ENCODE peak calls at places on chromosome 7, in five cellular contexts. J is H9, K is IMR-90, C is trophoblast cell, X is mesenchymal stem cell. S is an unnamed sample.

GRCh38 chr7:155565596-155565995 is 19.2 kb upstream of the CNPY1 start:
- DNase-seq in J (no peak), K (no peak), C (no peak), X (no peak), S (no peak)

GRCh38 chr7:511476-512145 is 8.0 kb downstream of the PDGFA start:
- DNase-seq in J (no peak), K (no peak), C (no peak), X (no peak), S (no peak)

GRCh38 chr7:395643-396042 is 105.7 kb downstream of the FOXL3 start:
- DNase-seq in J (no peak), K (no peak), C (no peak), X (no peak), S (no peak)

GRCh38 chr7:84194484-84195260 is at the start of gene SEMA3A:
- DNase-seq in J (peak; percentile 50), K (peak; percentile 94), C (peak; percentile 50), X (peak; percentile 95), S (peak; percentile 80)

GRCh38 chr7:26567263-26567662 is 275.6 kb downstream of the SNX10 start:
- DNase-seq in J (no peak), K (no peak), C (no peak), X (no peak), S (no peak)

GRCh38 chr7:12655161-12655560 is 32.3 kb upstream of the ARL4A start:
- DNase-seq in J (no peak), K (peak; percentile 33), C (no peak), X (no peak), S (no peak)

GRCh38 chr7:114293289-114294012 is 121.2 kb upstream of the FOXP2 start:
- DNase-seq in J (no peak), K (no peak), C (no peak), X (no peak), S (no peak)

GRCh38 chr7:117937726-117938483 is 64.7 kb upstream of the CTTNBP2 start:
- DNase-seq in J (no peak), K (no peak), C (no peak), X (no peak), S (no peak)

GRCh38 chr7:111827863-111828504 is 265.7 kb upstream of the IMMP2L start:
- DNase-seq in J (no peak), K (peak; percentile 68), C (no peak), X (peak; percentile 26), S (no peak)

GRCh38 chr7:98687331-98687863 is 70.3 kb downstream of the NPTX2 start:
- DNase-seq in J (no peak), K (no peak), C (no peak), X (no peak), S (no peak)

GRCh38 chr7:16739863-16740622 is 13.5 kb upstream of the TSPAN13 start:
- DNase-seq in J (no peak), K (peak; percentile 98), C (peak; percentile 16), X (peak; percentile 98), S (no peak)

GRCh38 chr7:99000196-99000903 is 122.0 kb downstream of the TRRAP start:
- DNase-seq in J (no peak), K (no peak), C (no peak), X (no peak), S (no peak)

GRCh38 chr7:28406192-28406591 is 6.1 kb upstream of the CREB5 start:
- DNase-seq in J (peak; percentile 54), K (no peak), C (no peak), X (no peak), S (no peak)

GRCh38 chr7:75888464-75889222 is 9.8 kb downstream of the RHBDD2 start:
- DNase-seq in J (no peak), K (no peak), C (no peak), X (no peak), S (no peak)

GRCh38 chr7:155358066-155358947 is 60.6 kb downstream of the INSIG1 start:
- DNase-seq in J (no peak), K (no peak), C (peak; percentile 56), X (no peak), S (no peak)

GRCh38 chr7:151229249-151229648 is 2.2 kb upstream of the ABCF2 start:
- DNase-seq in J (no peak), K (no peak), C (no peak), X (no peak), S (no peak)

GRCh38 chr7:104657134-104657533 is 328.7 kb downstream of the LHFPL3 start:
- DNase-seq in J (no peak), K (no peak), C (no peak), X (no peak), S (no peak)

GRCh38 chr7:17781491-17782215 is 158.6 kb downstream of the SNX13 start:
- DNase-seq in J (no peak), K (peak; percentile 90), C (no peak), X (peak; percentile 28), S (no peak)

GRCh38 chr7:65462148-65462716 is 88.6 kb downstream of the ZNF92 start:
- DNase-seq in J (no peak), K (no peak), C (no peak), X (no peak), S (no peak)

GRCh38 chr7:422191-422885 is 97.3 kb downstream of the PDGFA start:
- DNase-seq in J (no peak), K (no peak), C (no peak), X (no peak), S (no peak)

GRCh38 chr7:133873187-133873586 is 254.0 kb upstream of the LRGUK start:
- DNase-seq in J (no peak), K (no peak), C (no peak), X (no peak), S (no peak)

GRCh38 chr7:44461387-44461786 is 29.1 kb downstream of the NUDCD3 start:
- DNase-seq in J (no peak), K (peak; percentile 79), C (no peak), X (peak; percentile 60), S (no peak)

GRCh38 chr7:55108401-55108800 is 89.6 kb downstream of the EGFR start:
- DNase-seq in J (no peak), K (no peak), C (peak; percentile 72), X (no peak), S (no peak)

GRCh38 chr7:55112056-55112455 is 93.2 kb downstream of the EGFR start:
- DNase-seq in J (no peak), K (no peak), C (no peak), X (no peak), S (no peak)

GRCh38 chr7:55109384-55110167 is 90.8 kb downstream of the EGFR start:
- DNase-seq in J (no peak), K (peak; percentile 68), C (no peak), X (peak; percentile 51), S (no peak)

GRCh38 chr7:55108818-55109217 is 90.0 kb downstream of the EGFR start:
- DNase-seq in J (no peak), K (no peak), C (no peak), X (no peak), S (no peak)

DNA sequence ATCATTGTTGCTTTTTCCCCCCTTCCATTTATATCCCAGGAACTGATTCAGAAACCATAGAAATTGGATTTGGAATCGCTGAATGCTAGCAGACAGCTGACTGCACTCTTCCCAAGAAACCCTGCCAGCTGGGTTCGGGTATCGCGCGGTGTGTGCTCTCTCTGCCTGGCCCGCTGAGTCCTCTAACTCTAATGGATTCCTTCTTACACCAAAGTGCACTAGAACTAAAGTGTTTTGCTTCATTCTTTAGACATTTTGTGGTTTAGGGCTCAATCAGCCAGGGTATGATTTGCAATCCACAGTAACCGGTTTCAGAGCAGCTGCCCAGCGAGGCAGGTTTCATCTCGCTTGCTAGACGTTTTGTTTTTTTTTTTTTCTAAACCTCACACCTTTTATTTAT is 92.2 kb downstream of the EGFR start:
- DNase-seq in J (no peak), K (peak; percentile 80), C (peak; percentile 76), X (peak; percentile 76), S (no peak)
- H3K9ac ChIP-seq in J (no peak overlapping the region), K (no peak overlapping the region), C (no peak overlapping the region), X (peak overlapping the region; percentile 76), S (no peak overlapping the region)

GRCh38 chr7:5637415-5637814 is 144.0 kb downstream of the RNF216 start:
- DNase-seq in J (no peak), K (no peak), C (no peak), X (no peak), S (no peak)

GRCh38 chr7:5636446-5636835 is 145.0 kb downstream of the RNF216 start:
- DNase-seq in J (no peak), K (no peak), C (no peak), X (peak; percentile 40), S (no peak)

GRCh38 chr7:5636914-5637313 is 144.5 kb downstream of the RNF216 start:
- DNase-seq in J (no peak), K (peak; percentile 90), C (no peak), X (peak; percentile 92), S (no peak)

GRCh38 chr7:5634107-5634950 is 147.1 kb downstream of the RNF216 start:
- DNase-seq in J (peak; percentile 87), K (peak; percentile 94), C (no peak), X (peak; percentile 83), S (no peak)

GRCh38 chr7:5635461-5636445 is 145.7 kb downstream of the RNF216 start:
- DNase-seq in J (no peak), K (no peak), C (no peak), X (peak; percentile 44), S (no peak)
- H4K91ac ChIP-seq in J (no peak overlapping the region), K (peak overlapping the region; percentile 78), C (peak overlapping the region; percentile 83), X (peak overlapping the region; percentile 43), S (no peak overlapping the region)

GRCh38 chr7:71665716-71666115 is 533.8 kb downstream of the GALNT17 start:
- DNase-seq in J (no peak), K (no peak), C (no peak), X (no peak), S (no peak)

GRCh38 chr7:71657386-71657785 is 525.4 kb downstream of the GALNT17 start:
- DNase-seq in J (no peak), K (no peak), C (no peak), X (no peak), S (no peak)

GRCh38 chr7:71659622-71660021 is 527.7 kb downstream of the GALNT17 start:
- DNase-seq in J (no peak), K (no peak), C (no peak), X (no peak), S (no peak)

DNA sequence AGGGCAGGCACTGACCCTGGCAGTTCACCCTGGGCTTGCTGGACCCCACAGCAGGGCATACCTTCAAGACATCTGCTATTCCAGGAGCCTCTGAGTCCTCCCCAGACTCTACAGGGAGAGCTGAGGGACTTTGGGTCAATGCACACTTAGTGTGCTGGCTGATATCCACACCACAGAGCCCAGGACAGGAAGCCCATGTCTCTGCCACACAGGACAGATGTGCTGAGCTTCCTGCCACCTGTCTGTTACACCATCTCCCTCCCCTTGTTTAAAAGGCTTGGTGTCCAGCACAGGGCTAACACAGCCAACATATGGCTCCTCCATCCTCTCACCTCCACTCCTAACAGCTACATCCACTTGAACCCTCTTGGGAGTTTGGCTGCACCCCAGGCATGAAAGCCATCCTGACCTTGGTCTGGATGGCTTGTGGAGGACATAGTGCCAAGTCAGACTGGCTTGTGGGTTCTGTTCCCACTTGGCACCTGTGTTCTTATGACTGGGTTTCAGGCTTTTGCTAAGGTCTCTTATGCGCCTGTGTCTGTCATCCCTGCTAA is 529.8 kb downstream of the GALNT17 start:
- DNase-seq in J (no peak), K (no peak), C (no peak), X (no peak), S (no peak)
- H3K23ac ChIP-seq in J (no peak overlapping the region), K (no peak overlapping the region), C (no peak overlapping the region), X (no peak overlapping the region), S (no peak overlapping the region)

DNA sequence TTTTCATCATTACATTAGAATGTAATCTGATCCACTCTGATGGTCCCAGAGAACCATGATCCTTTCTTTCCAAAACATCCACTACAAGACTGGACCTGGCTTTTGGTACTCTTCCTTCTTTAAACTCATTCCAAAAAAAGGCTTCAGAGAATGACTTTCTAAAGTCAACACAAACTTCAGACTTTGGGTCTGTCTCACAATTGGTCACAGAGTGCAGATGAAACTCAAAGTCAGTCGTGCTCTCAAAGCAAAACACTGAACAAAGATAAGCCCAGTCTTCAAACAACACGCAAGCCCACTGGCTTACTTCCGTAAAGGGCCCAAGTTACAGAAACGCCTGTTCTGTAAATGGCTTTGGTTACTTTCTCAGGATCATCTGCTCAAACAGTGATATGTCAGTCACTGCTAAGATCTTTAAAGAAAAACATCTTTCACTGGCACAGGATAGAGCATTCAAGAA is 250.9 kb upstream of the MKLN1 start:
- DNase-seq in J (no peak), K (peak; percentile 70), C (no peak), X (no peak), S (no peak)
- H3K9ac ChIP-seq in J (peak overlapping the region; percentile 7), K (peak overlapping the region; percentile 36), C (no peak overlapping the region), X (peak overlapping the region; percentile 51), S (no peak overlapping the region)